ENCODE peak calls at places on chromosomes 4 and X, in five cellular contexts. I, F, G, R and C are unnamed samples.
A peak's percentile ranks its signal among the peaks of the same experiment; 100 is the strongest.

GRCh38 chr4:2306773-2307410 is 45.0 kb upstream of the MXD4 start:
- DNase-seq in I (no peak), F (no peak), G (no peak), R (no peak), C (no peak)

GRCh38 chr4:1746919-1747602 is 25.7 kb downstream of the TACC3 start:
- DNase-seq in I (no peak), F (no peak), G (no peak), R (no peak), C (no peak)

GRCh38 chrX:136147966-136148365 is 633 bp downstream of the FHL1 start:
- DNase-seq in I (no peak), F (no peak), G (no peak), R (no peak), C (no peak)

GRCh38 chr4:94399721-94400120 is 52.0 kb upstream of the PDLIM5 start:
- DNase-seq in I (no peak), F (no peak), G (no peak), R (no peak), C (no peak)

GRCh38 chr4:158624889-158625478 is 46.7 kb downstream of the C4orf46 start:
- DNase-seq in I (peak; percentile 79), F (peak; percentile 57), G (peak; percentile 68), R (peak; percentile 83), C (peak; percentile 36)

GRCh38 chr4:2831611-2832308 is 11.9 kb upstream of the ADD1 start:
- DNase-seq in I (no peak), F (no peak), G (no peak), R (no peak), C (no peak)

GRCh38 chrX:9467751-9468150 is 2.9 kb downstream of the TBL1X start:
- DNase-seq in I (no peak), F (peak; percentile 28), G (no peak), R (no peak), C (no peak)

GRCh38 chr4:165464813-165465381 is 86.1 kb downstream of the CPE start:
- DNase-seq in I (peak; percentile 54), F (peak; percentile 50), G (peak; percentile 58), R (peak; percentile 73), C (peak; percentile 19)

GRCh38 chr4:85180533-85180932 is 214.0 kb upstream of the WDFY3 start:
- DNase-seq in I (no peak), F (peak; percentile 16), G (no peak), R (no peak), C (no peak)

GRCh38 chrX:115606861-115607260 is 45.9 kb downstream of the PLS3 start:
- DNase-seq in I (no peak), F (no peak), G (no peak), R (no peak), C (no peak)

GRCh38 chr4:76058888-76059426 is 15.6 kb upstream of the ART3 start:
- DNase-seq in I (no peak), F (no peak), G (no peak), R (no peak), C (no peak)

GRCh38 chr4:111136438-111136837 is 513.6 kb upstream of the PITX2 start:
- DNase-seq in I (peak; percentile 61), F (peak; percentile 35), G (peak; percentile 38), R (no peak), C (no peak)

GRCh38 chr4:28225689-28226353 is 1365.2 kb downstream of the STIM2 start:
- DNase-seq in I (peak; percentile 37), F (no peak), G (no peak), R (no peak), C (no peak)

GRCh38 chr4:105670684-105671083 is 37.8 kb downstream of the INTS12 start:
- DNase-seq in I (no peak), F (no peak), G (no peak), R (no peak), C (no peak)

GRCh38 chr4:94613248-94613647 is 144.5 kb upstream of the BMPR1B start:
- DNase-seq in I (no peak), F (peak; percentile 66), G (no peak), R (no peak), C (no peak)

GRCh38 chr4:152255437-152255836 is 280.5 kb downstream of the FBXW7 start:
- DNase-seq in I (peak; percentile 42), F (peak; percentile 80), G (peak; percentile 41), R (peak; percentile 3), C (peak; percentile 82)

GRCh38 chr4:4854649-4855292 is 4.7 kb upstream of the MSX1 start:
- DNase-seq in I (no peak), F (no peak), G (no peak), R (no peak), C (no peak)

GRCh38 chr4:112352736-112353135 is 55.6 kb downstream of the ALPK1 start:
- DNase-seq in I (no peak), F (no peak), G (no peak), R (no peak), C (no peak)

GRCh38 chr4:2800691-2801596 is 8.1 kb downstream of the SH3BP2 start:
- DNase-seq in I (peak; percentile 44), F (peak; percentile 90), G (peak; percentile 88), R (peak; percentile 90), C (no peak)

GRCh38 chrX:12162420-12162819 is 24.1 kb downstream of the FRMPD4 start:
- DNase-seq in I (peak; percentile 62), F (peak; percentile 29), G (no peak), R (peak; percentile 38), C (no peak)

GRCh38 chr4:129362685-129363274 is 266.8 kb downstream of the C4orf33 start:
- DNase-seq in I (peak; percentile 80), F (peak; percentile 74), G (peak; percentile 79), R (peak; percentile 81), C (peak; percentile 73)

GRCh38 chr4:8105303-8106100 is 53.1 kb downstream of the ABLIM2 start:
- DNase-seq in I (no peak), F (no peak), G (no peak), R (no peak), C (no peak)

DNA sequence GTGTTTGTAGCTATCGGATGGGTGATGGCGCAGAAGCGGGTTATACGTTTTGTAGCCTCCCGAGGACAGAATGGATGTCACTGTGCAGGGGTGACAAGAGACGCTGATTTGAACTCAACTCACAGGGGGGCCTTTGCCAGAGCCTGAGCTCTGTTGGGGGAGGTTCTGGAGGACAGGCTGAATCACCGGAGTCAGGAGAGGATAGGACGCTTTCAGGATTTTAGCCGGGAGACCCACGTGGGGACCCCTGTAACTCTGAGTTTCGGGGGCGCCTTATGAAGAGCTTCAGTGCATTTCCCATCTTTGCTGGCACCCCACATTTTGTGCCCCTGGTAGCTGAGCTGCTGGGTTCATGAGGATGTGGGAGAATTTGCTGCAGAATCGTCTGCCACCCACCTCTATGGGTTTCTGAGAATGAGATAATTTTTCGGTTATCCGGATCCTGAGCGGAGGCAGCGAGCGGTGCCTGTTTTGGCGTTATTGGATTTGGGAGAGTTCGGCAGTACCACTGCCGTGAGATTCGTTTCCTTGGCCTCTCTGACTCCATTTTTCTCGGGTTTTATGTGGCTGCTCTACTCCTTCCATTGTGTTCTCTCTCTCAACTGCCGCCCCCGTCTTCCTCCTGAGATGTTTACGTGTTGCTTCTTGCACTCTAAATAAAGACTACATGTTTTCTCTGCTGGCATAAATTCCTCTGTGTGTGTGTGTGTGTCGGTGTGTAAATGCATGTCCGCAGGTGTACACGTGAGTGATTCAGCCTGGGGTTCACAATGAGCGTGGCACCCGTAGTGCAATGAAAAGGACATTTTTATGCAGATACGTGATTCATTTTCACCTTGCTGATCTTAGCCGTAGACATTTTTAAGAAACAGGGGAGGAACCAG is 81.8 kb downstream of the STOX2 start:
- DNase-seq in I (no peak), F (no peak), G (no peak), R (no peak), C (no peak)
- H3K4me3 ChIP-seq in I (peak overlapping the region; percentile 38), F (no peak overlapping the region), G (peak overlapping the region; percentile 45), R (no peak overlapping the region), C (no peak overlapping the region)

GRCh38 chr4:13548059-13548983 is 4.0 kb upstream of the NKX3-2 start:
- DNase-seq in I (no peak), F (peak; percentile 54), G (peak; percentile 32), R (no peak), C (no peak)
- H3K4me3 ChIP-seq in I (no peak overlapping the region), F (no peak overlapping the region), G (peak overlapping the region; percentile 15), R (peak overlapping the region; percentile 40), C (peak overlapping the region; percentile 55)

DNA sequence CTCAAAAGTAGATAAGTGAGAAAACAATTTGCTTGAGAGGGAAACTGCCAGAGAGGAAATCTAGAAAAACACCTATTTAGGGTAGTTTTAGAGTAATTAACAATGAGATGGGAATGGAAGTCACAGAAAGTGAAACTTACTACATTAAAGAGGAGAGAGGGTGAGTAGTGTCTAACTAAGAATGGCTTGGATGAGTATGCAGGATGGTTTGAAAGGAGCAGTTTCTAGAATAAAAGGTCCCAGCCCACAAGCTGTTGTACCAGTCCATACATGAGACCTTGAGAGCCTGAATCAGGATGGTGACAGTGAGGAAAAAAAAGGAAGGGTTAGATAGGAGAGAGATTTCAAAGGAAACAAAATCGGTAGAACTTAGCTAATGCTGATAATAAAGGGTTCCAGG is 1.3 kb downstream of the GAR1 start:
- DNase-seq in I (no peak), F (peak; percentile 12), G (no peak), R (no peak), C (no peak)
- H3K4me3 ChIP-seq in I (peak overlapping the region; percentile 99), F (no peak overlapping the region), G (peak overlapping the region; percentile 92), R (peak overlapping the region; percentile 100), C (peak overlapping the region; percentile 99)

GRCh38 chr4:26351685-26352084 is 30.9 kb downstream of the RBPJ start:
- DNase-seq in I (no peak), F (no peak), G (no peak), R (no peak), C (no peak)
- H3K4me3 ChIP-seq in I (no peak overlapping the region), F (no peak overlapping the region), G (no peak overlapping the region), R (no peak overlapping the region), C (no peak overlapping the region)

GRCh38 chr4:17188035-17188967 is 289.9 kb upstream of the LDB2 start:
- DNase-seq in I (peak; percentile 26), F (no peak), G (no peak), R (peak; percentile 55), C (no peak)
- H3K4me3 ChIP-seq in I (no peak overlapping the region), F (no peak overlapping the region), G (no peak overlapping the region), R (no peak overlapping the region), C (no peak overlapping the region)

GRCh38 chr4:11427201-11427996 is 1.3 kb downstream of the HS3ST1 start:
- DNase-seq in I (no peak), F (peak; percentile 6), G (peak; percentile 8), R (peak; percentile 3), C (no peak)

GRCh38 chr4:11429646-11430045 is 952 bp upstream of the HS3ST1 start:
- DNase-seq in I (no peak), F (no peak), G (no peak), R (no peak), C (no peak)

GRCh38 chr4:11428161-11428700 is 463 bp downstream of the HS3ST1 start:
- DNase-seq in I (no peak), F (peak; percentile 1), G (peak; percentile 6), R (peak; percentile 1), C (no peak)

GRCh38 chr4:11426716-11427115 is 2.0 kb downstream of the HS3ST1 start:
- DNase-seq in I (no peak), F (peak; percentile 9), G (peak; percentile 5), R (peak; percentile 2), C (no peak)

GRCh38 chr4:11428701-11429571 is at the start of gene HS3ST1:
- DNase-seq in I (peak; percentile 26), F (peak; percentile 51), G (peak; percentile 64), R (peak; percentile 57), C (no peak)
- H3K4me3 ChIP-seq in I (peak within 1 kb of the TSS; percentile 15), F (peak within 1 kb of the TSS; percentile 60), G (peak within 1 kb of the TSS; percentile 43), R (peak within 1 kb of the TSS; percentile 1), C (no peak within 1 kb of the TSS)

DNA sequence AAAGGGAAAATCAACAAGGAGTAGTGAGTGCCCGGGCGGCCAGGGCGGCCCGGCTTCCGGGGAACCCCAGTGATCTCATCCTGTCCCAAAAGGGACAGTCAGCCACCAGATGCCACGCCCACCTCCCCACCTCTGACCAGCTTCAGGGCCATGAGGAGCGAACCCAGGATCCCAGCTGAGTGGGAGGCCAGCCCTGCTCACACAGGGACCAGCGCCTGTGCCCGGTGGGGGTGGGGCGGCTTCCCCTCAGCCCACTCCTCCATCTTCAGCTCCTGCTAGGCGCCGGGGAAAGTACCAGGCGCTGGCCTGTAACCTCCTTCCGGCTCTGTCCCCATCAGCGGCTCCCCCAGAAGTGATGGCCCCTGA is 6.2 kb downstream of the MYL5 start:
- DNase-seq in I (no peak), F (no peak), G (no peak), R (no peak), C (no peak)
- H3K4me3 ChIP-seq in I (no peak overlapping the region), F (peak overlapping the region; percentile 49), G (no peak overlapping the region), R (no peak overlapping the region), C (no peak overlapping the region)